ENCODE peak calls at places on chromosomes 16 and 17, in seven cellular contexts. One of them, this sample, is unnamed.

GRCh38 chr17:30332057-30332542 is 1.8 kb downstream of the TMIGD1 start:
- DNase-seq in aorta: no peak
- DNase-seq in HT-29: no peak
- DNase-seq in caudate nucleus: no peak
- DNase-seq in activated T-cell treated with anti-CD3 and anti-CD28 coated beads, Interleukin-2, amount 50 U/mL, for 72 hours: peak; percentile 51
- DNase-seq in RWPE1: no peak
- DNase-seq in ACHN: peak; percentile 27
- DNase-seq in this sample: no peak

GRCh38 chr17:77615672-77616242 is 342.7 kb upstream of the TNRC6C start:
- DNase-seq in aorta: peak; percentile 21
- DNase-seq in HT-29: no peak
- DNase-seq in caudate nucleus: no peak
- DNase-seq in activated T-cell treated with anti-CD3 and anti-CD28 coated beads, Interleukin-2, amount 50 U/mL, for 72 hours: no peak
- DNase-seq in RWPE1: no peak
- DNase-seq in ACHN: no peak
- DNase-seq in this sample: no peak

GRCh38 chr16:70746040-70746707 is 54.8 kb downstream of the VAC14 start:
- DNase-seq in aorta: peak; percentile 90
- DNase-seq in HT-29: peak; percentile 78
- DNase-seq in caudate nucleus: no peak
- DNase-seq in activated T-cell treated with anti-CD3 and anti-CD28 coated beads, Interleukin-2, amount 50 U/mL, for 72 hours: no peak
- DNase-seq in RWPE1: peak; percentile 68
- DNase-seq in ACHN: peak; percentile 49
- DNase-seq in this sample: peak; percentile 50

GRCh38 chr17:15298176-15298575 is 33.0 kb upstream of the PMP22 start:
- DNase-seq in aorta: no peak
- DNase-seq in HT-29: no peak
- DNase-seq in caudate nucleus: no peak
- DNase-seq in activated T-cell treated with anti-CD3 and anti-CD28 coated beads, Interleukin-2, amount 50 U/mL, for 72 hours: no peak
- DNase-seq in RWPE1: no peak
- DNase-seq in ACHN: no peak
- DNase-seq in this sample: no peak

GRCh38 chr16:76583466-76583865 is 306.3 kb downstream of the CNTNAP4 start:
- DNase-seq in aorta: no peak
- DNase-seq in HT-29: peak; percentile 7
- DNase-seq in caudate nucleus: no peak
- DNase-seq in activated T-cell treated with anti-CD3 and anti-CD28 coated beads, Interleukin-2, amount 50 U/mL, for 72 hours: no peak
- DNase-seq in RWPE1: no peak
- DNase-seq in ACHN: no peak
- DNase-seq in this sample: peak; percentile 22

GRCh38 chr16:89619880-89620279 is 6.4 kb downstream of the DPEP1 start:
- DNase-seq in aorta: no peak
- DNase-seq in HT-29: no peak
- DNase-seq in caudate nucleus: no peak
- DNase-seq in activated T-cell treated with anti-CD3 and anti-CD28 coated beads, Interleukin-2, amount 50 U/mL, for 72 hours: no peak
- DNase-seq in RWPE1: no peak
- DNase-seq in ACHN: no peak
- DNase-seq in this sample: no peak

GRCh38 chr16:48617711-48618148 is 7.8 kb upstream of the N4BP1 start:
- DNase-seq in aorta: peak; percentile 69
- DNase-seq in HT-29: no peak
- DNase-seq in caudate nucleus: no peak
- DNase-seq in activated T-cell treated with anti-CD3 and anti-CD28 coated beads, Interleukin-2, amount 50 U/mL, for 72 hours: no peak
- DNase-seq in RWPE1: no peak
- DNase-seq in ACHN: no peak
- DNase-seq in this sample: peak; percentile 65

GRCh38 chr16:90019543-90020259 is 445 bp upstream of the DBNDD1 start:
- DNase-seq in aorta: no peak
- DNase-seq in HT-29: peak; percentile 30
- DNase-seq in caudate nucleus: no peak
- DNase-seq in activated T-cell treated with anti-CD3 and anti-CD28 coated beads, Interleukin-2, amount 50 U/mL, for 72 hours: peak; percentile 71
- DNase-seq in RWPE1: no peak
- DNase-seq in ACHN: peak; percentile 58
- DNase-seq in this sample: no peak

GRCh38 chr16:85100265-85100664 is 12.0 kb downstream of the CIBAR2 start:
- DNase-seq in aorta: no peak
- DNase-seq in HT-29: no peak
- DNase-seq in caudate nucleus: no peak
- DNase-seq in activated T-cell treated with anti-CD3 and anti-CD28 coated beads, Interleukin-2, amount 50 U/mL, for 72 hours: no peak
- DNase-seq in RWPE1: no peak
- DNase-seq in ACHN: no peak
- DNase-seq in this sample: no peak

GRCh38 chr16:11389631-11390565 is 44.6 kb downstream of the RMI2 start:
- DNase-seq in aorta: no peak
- DNase-seq in HT-29: no peak
- DNase-seq in caudate nucleus: no peak
- DNase-seq in activated T-cell treated with anti-CD3 and anti-CD28 coated beads, Interleukin-2, amount 50 U/mL, for 72 hours: no peak
- DNase-seq in RWPE1: no peak
- DNase-seq in ACHN: no peak
- DNase-seq in this sample: no peak

GRCh38 chr17:35312790-35313711 is 60.4 kb downstream of the SLFN11 start:
- DNase-seq in aorta: peak; percentile 70
- DNase-seq in HT-29: peak; percentile 72
- DNase-seq in caudate nucleus: no peak
- DNase-seq in activated T-cell treated with anti-CD3 and anti-CD28 coated beads, Interleukin-2, amount 50 U/mL, for 72 hours: peak; percentile 81
- DNase-seq in RWPE1: peak; percentile 44
- DNase-seq in ACHN: peak; percentile 60
- DNase-seq in this sample: peak; percentile 24

GRCh38 chr17:59826741-59827453 is 65.8 kb downstream of the TUBD1 start:
- DNase-seq in aorta: no peak
- DNase-seq in HT-29: no peak
- DNase-seq in caudate nucleus: no peak
- DNase-seq in activated T-cell treated with anti-CD3 and anti-CD28 coated beads, Interleukin-2, amount 50 U/mL, for 72 hours: no peak
- DNase-seq in RWPE1: no peak
- DNase-seq in ACHN: no peak
- DNase-seq in this sample: no peak

GRCh38 chr16:84600343-84601229 is 17.3 kb downstream of the COTL1 start:
- DNase-seq in aorta: no peak
- DNase-seq in HT-29: no peak
- DNase-seq in caudate nucleus: no peak
- DNase-seq in activated T-cell treated with anti-CD3 and anti-CD28 coated beads, Interleukin-2, amount 50 U/mL, for 72 hours: no peak
- DNase-seq in RWPE1: no peak
- DNase-seq in ACHN: no peak
- DNase-seq in this sample: no peak

GRCh38 chr17:43598359-43599045 is 52.4 kb upstream of the ETV4 start:
- DNase-seq in aorta: no peak
- DNase-seq in HT-29: no peak
- DNase-seq in caudate nucleus: no peak
- DNase-seq in activated T-cell treated with anti-CD3 and anti-CD28 coated beads, Interleukin-2, amount 50 U/mL, for 72 hours: no peak
- DNase-seq in RWPE1: no peak
- DNase-seq in ACHN: no peak
- DNase-seq in this sample: no peak

GRCh38 chr17:65071861-65072260 is 15.3 kb upstream of the GNA13 start:
- DNase-seq in aorta: no peak
- DNase-seq in HT-29: no peak
- DNase-seq in caudate nucleus: no peak
- DNase-seq in activated T-cell treated with anti-CD3 and anti-CD28 coated beads, Interleukin-2, amount 50 U/mL, for 72 hours: no peak
- DNase-seq in RWPE1: peak; percentile 54
- DNase-seq in ACHN: peak; percentile 51
- DNase-seq in this sample: no peak

GRCh38 chr17:81432873-81433451 is 37.7 kb downstream of the BAHCC1 start:
- DNase-seq in aorta: no peak
- DNase-seq in HT-29: peak; percentile 39
- DNase-seq in caudate nucleus: no peak
- DNase-seq in activated T-cell treated with anti-CD3 and anti-CD28 coated beads, Interleukin-2, amount 50 U/mL, for 72 hours: no peak
- DNase-seq in RWPE1: peak; percentile 52
- DNase-seq in ACHN: peak; percentile 51
- DNase-seq in this sample: no peak